ENCODE peak calls at places on chromosomes 5 and 9, in six cellular contexts. One of them, this sample, is unnamed.

GRCh38 chr5:107698286-107698685 is 27.5 kb upstream of the EFNA5 start:
- DNase-seq in astrocyte: no peak
- DNase-seq in A673: no peak
- DNase-seq in K562: no peak
- DNase-seq in fibroblast of lung: peak; percentile 14
- DNase-seq in keratinocyte: no peak
- DNase-seq in this sample: no peak

GRCh38 chr9:128314697-128315096 is 7.5 kb downstream of the TRUB2 start:
- DNase-seq in astrocyte: no peak
- DNase-seq in A673: no peak
- DNase-seq in K562: no peak
- DNase-seq in fibroblast of lung: no peak
- DNase-seq in keratinocyte: no peak
- DNase-seq in this sample: no peak

GRCh38 chr9:18775969-18776368 is 257.0 kb downstream of the SAXO1 start:
- DNase-seq in astrocyte: no peak
- DNase-seq in A673: no peak
- DNase-seq in K562: no peak
- DNase-seq in fibroblast of lung: no peak
- DNase-seq in keratinocyte: no peak
- DNase-seq in this sample: no peak

GRCh38 chr9:79189511-79189924 is 382.2 kb upstream of the TLE4 start:
- DNase-seq in astrocyte: peak; percentile 99
- DNase-seq in A673: no peak
- DNase-seq in K562: no peak
- DNase-seq in fibroblast of lung: peak; percentile 99
- DNase-seq in keratinocyte: no peak
- DNase-seq in this sample: no peak

GRCh38 chr9:131096490-131097258 is at the start of gene AIF1L:
- DNase-seq in astrocyte: no peak
- DNase-seq in A673: peak; percentile 21
- DNase-seq in K562: peak; percentile 99
- DNase-seq in fibroblast of lung: no peak
- DNase-seq in keratinocyte: peak; percentile 45
- DNase-seq in this sample: peak; percentile 91

GRCh38 chr9:93261735-93262523 is 78.0 kb downstream of the WNK2 start:
- DNase-seq in astrocyte: no peak
- DNase-seq in A673: no peak
- DNase-seq in K562: peak; percentile 8
- DNase-seq in fibroblast of lung: no peak
- DNase-seq in keratinocyte: no peak
- DNase-seq in this sample: no peak

GRCh38 chr5:131495536-131496399 is 139.3 kb downstream of the RAPGEF6 start:
- DNase-seq in astrocyte: no peak
- DNase-seq in A673: no peak
- DNase-seq in K562: no peak
- DNase-seq in fibroblast of lung: no peak
- DNase-seq in keratinocyte: no peak
- DNase-seq in this sample: no peak

GRCh38 chr5:58469895-58470294 is 10.0 kb upstream of the PLK2 start:
- DNase-seq in astrocyte: no peak
- DNase-seq in A673: no peak
- DNase-seq in K562: no peak
- DNase-seq in fibroblast of lung: no peak
- DNase-seq in keratinocyte: no peak
- DNase-seq in this sample: no peak

DNA sequence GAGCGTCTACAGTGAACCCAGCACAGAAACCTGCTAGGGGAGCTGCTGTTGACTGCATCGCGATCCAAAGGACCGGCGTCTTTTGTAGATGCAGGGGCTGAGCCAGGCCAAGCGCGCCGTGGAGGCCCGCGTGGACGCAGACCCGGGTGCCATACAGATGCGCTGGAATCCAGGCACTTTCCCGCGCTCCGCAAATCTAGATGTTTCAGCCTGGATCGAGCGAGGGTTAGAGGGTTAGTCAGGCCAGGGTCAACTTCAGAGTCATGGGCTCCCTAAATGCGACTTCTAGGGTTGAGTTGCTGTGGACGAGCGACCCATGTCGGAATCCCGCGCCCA is 941 bp upstream of the TCF7 start:
- DNase-seq in astrocyte: no peak
- DNase-seq in A673: no peak
- DNase-seq in K562: no peak
- DNase-seq in fibroblast of lung: no peak
- DNase-seq in keratinocyte: no peak
- DNase-seq in this sample: no peak
- TF ChIP-seq EZH2 in astrocyte: no peak
- TF ChIP-seq EZH2 in A673: no peak
- TF ChIP-seq EZH2 in K562: no peak
- TF ChIP-seq EZH2 in fibroblast of lung: no peak
- TF ChIP-seq EZH2 in keratinocyte: no peak
- TF ChIP-seq EZH2 in this sample: peak; percentile 66

DNA sequence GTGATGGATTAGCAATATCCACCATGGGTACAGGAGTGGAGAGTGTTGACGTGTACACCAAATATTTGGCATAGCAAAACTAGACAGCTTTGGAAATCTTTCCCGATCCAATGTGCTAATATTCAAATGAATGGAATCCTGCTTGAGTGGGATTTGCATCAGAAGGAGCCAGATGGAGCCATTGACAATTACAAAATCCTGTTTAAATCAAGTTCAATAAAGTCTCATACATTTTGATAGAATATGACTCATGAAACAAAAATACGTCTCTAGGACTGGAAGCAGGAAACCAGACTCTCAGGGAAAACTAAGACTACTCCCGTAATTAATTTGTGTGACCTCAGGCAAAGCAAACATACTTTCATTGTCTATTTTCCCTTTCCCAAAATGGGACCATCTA is 13.0 kb downstream of the TNC start:
- DNase-seq in astrocyte: peak; percentile 92
- DNase-seq in A673: peak; percentile 62
- DNase-seq in K562: no peak
- DNase-seq in fibroblast of lung: peak; percentile 92
- DNase-seq in keratinocyte: no peak
- DNase-seq in this sample: no peak
- H3K27ac ChIP-seq in astrocyte: peak overlapping the region; percentile 51
- H3K27ac ChIP-seq in A673: peak overlapping the region; percentile 83
- H3K27ac ChIP-seq in K562: no peak overlapping the region
- H3K27ac ChIP-seq in fibroblast of lung: no peak overlapping the region
- H3K27ac ChIP-seq in keratinocyte: peak overlapping the region; percentile 52
- H3K27ac ChIP-seq in this sample: no peak overlapping the region

DNA sequence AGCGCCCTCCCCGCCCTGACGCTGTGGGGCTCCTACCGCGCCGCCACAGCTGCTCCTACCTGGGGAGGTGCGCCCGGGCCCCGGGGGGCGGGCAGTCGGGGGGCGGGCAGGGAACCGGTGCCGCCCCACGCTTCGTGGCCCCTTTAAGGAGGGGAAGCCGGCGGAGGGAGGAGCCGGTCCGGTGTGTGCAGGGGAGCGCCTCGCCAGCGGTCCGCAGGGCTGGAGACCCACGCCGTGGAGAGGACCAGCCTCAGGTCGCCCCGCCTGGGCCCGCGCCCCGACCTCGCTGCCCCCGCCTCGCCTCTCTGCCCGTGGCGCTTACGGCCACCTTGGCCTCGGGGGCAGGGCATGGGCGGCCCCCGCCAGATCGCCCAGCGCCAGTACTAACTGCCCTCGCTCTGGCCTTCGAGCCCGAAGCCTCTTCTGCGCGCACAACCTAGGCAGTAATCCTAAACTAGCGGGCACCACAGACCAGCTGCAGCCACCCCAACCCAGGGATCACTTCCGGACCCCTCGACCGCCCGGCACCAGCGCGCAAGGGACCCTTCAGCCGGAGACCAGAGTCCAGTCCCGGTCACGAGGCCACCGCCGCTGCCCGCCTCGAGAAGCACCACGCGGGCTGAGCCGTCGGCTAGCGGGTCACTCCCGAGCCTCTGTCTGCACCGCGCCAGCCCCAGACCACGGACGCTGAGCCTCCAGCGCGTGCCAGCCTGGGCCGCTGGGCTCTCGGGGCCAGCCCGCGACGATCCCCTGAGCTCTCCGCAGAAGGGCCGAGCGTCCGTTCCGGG is at the start of gene FOXE1:
- DNase-seq in astrocyte: no peak
- DNase-seq in A673: no peak
- DNase-seq in K562: no peak
- DNase-seq in fibroblast of lung: no peak
- DNase-seq in keratinocyte: no peak
- DNase-seq in this sample: peak; percentile 60
- TF ChIP-seq EZH2 in astrocyte: peak; percentile 73
- TF ChIP-seq EZH2 in A673: peak; percentile 93
- TF ChIP-seq EZH2 in K562: no peak
- TF ChIP-seq EZH2 in fibroblast of lung: peak; percentile 93
- TF ChIP-seq EZH2 in keratinocyte: peak; percentile 35
- TF ChIP-seq EZH2 in this sample: peak; percentile 67

DNA sequence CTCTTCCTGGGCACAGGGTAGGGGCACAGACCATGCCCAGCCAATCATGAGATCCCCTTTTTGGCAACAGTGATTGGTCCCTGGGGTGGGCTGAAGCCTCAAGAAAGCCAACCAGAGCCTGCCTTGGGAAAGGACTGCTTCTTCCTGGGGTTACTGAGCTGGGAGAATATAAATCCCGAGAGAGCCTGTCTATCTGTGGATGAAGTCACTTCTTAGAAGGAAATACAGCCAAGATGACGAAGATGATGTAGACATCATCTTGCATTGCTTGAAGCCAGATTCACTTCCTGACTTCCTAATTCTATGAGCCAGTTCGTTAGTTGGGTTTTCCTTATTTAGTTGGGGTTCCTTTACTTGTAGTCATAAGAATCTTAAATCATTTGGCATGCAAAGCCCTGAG is 50.1 kb upstream of the PWWP2A start:
- DNase-seq in astrocyte: peak; percentile 92
- DNase-seq in A673: peak; percentile 60
- DNase-seq in K562: peak; percentile 2
- DNase-seq in fibroblast of lung: peak; percentile 95
- DNase-seq in keratinocyte: no peak
- DNase-seq in this sample: no peak
- H3K27ac ChIP-seq in astrocyte: peak overlapping the region; percentile 93
- H3K27ac ChIP-seq in A673: peak overlapping the region; percentile 53
- H3K27ac ChIP-seq in K562: no peak overlapping the region
- H3K27ac ChIP-seq in fibroblast of lung: peak overlapping the region; percentile 94
- H3K27ac ChIP-seq in keratinocyte: peak overlapping the region; percentile 13
- H3K27ac ChIP-seq in this sample: no peak overlapping the region

DNA sequence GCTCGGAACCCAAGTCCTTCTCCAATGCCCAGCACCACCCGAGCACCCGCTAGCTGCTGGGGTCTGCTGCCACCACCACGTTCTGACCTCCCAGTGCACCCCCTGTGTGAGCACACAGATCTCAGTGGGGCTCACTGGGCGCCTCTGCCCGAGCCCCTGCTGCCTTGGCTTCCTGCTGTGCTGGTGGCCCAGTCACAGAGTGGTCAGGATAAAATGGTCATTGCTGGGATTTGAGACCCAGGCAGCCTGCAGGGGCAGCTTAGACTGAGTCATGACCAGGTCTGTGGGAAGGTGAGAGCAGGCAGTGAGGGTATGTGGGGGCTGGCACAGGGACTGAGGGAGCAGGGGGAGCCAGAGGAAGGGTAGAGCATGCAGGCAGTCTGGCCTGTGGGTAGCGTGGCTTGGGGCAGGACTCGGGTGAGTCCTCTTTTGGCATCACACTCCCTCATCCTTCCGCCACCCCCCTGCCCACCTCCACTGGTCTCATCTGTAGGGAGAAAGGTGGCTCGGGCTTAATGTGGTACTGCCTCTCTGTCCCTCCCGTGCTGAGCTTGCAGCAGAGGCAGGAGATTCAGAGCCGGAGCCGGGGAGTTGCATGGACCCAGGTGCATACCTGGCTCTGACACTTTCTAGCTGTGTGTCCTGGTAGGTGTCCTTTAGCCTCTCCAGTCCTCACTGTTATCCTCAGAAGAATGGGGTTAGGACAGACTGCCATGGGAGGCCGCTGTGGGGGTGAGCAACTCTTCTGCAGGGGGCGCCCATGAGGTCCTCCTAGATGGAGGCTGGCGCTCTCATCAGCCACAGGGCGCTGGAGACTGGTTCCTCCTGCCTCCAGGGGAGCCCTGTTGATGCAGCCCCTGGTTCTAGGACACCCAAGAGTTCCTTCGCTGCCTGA is 32.1 kb downstream of the USP20 start:
- DNase-seq in astrocyte: no peak
- DNase-seq in A673: no peak
- DNase-seq in K562: peak; percentile 56
- DNase-seq in fibroblast of lung: no peak
- DNase-seq in keratinocyte: no peak
- DNase-seq in this sample: no peak
- TF ChIP-seq EZH2 in astrocyte: no peak
- TF ChIP-seq EZH2 in A673: no peak
- TF ChIP-seq EZH2 in K562: no peak
- TF ChIP-seq EZH2 in fibroblast of lung: no peak
- TF ChIP-seq EZH2 in keratinocyte: no peak
- TF ChIP-seq EZH2 in this sample: no peak

DNA sequence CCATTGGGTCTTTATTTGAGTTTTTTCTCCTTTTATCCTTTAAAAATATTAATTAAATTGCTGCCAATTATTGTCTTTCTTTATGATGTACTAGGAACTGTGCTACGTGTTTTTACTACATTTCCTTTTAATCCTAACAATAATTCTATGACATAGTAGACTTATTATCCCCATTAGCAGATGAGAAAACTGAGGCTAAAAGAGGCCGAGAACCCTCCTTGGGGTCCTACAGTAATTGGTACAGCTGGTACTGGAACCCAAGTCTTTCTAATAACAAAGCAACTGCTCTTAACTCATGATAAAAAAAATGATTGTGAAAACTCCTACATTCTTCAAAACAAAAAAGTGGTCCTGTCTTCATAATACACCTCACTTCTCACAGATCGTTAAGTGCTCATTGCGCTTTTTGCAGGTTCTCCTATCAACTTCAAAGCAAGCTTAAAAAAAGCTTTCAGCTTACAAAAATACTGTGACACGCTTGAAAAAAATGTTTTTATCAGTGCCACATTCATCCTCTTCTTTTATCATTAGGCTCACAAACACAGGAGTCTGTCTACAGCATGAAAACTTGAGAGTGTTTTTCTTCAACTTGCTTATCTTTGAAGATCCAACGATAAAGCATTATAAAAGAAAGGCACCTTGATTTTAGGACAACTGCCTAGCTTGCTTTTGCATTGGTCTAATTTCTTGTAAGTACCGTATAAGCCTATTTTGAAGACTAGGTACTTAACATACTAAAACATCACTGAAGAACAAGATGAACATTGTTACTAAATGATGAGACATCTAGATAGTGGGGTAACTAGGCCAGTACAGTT is 32.4 kb downstream of the FYB1 start:
- DNase-seq in astrocyte: no peak
- DNase-seq in A673: no peak
- DNase-seq in K562: no peak
- DNase-seq in fibroblast of lung: no peak
- DNase-seq in keratinocyte: no peak
- DNase-seq in this sample: no peak
- H3K27ac ChIP-seq in astrocyte: no peak overlapping the region
- H3K27ac ChIP-seq in A673: no peak overlapping the region
- H3K27ac ChIP-seq in K562: peak overlapping the region; percentile 7
- H3K27ac ChIP-seq in fibroblast of lung: no peak overlapping the region
- H3K27ac ChIP-seq in keratinocyte: no peak overlapping the region
- H3K27ac ChIP-seq in this sample: no peak overlapping the region

GRCh38 chr9:34522091-34522887 is 501 bp downstream of the ENHO start:
- DNase-seq in astrocyte: no peak
- DNase-seq in A673: no peak
- DNase-seq in K562: no peak
- DNase-seq in fibroblast of lung: no peak
- DNase-seq in keratinocyte: no peak
- DNase-seq in this sample: peak; percentile 19
- TF ChIP-seq EZH2 in astrocyte: no peak
- TF ChIP-seq EZH2 in A673: no peak
- TF ChIP-seq EZH2 in K562: no peak
- TF ChIP-seq EZH2 in fibroblast of lung: peak; percentile 65
- TF ChIP-seq EZH2 in keratinocyte: peak; percentile 37
- TF ChIP-seq EZH2 in this sample: peak; percentile 46

This sample was measured in neural progenitor cell.